ENCODE peak calls at places on chromosome 16, in six cellular contexts. Q is HL-60; S is prostate gland; T is NCI-H1105 treated with DMSO at 0.1 percent for 48 hours; P is activated T-helper 9 cell treated with anti-CD3 and anti-CD28 coated beads, Interleukin-2, amount 50 U/mL, for 16 hours; I is CD8-positive, alpha-beta memory T cell. F is an unnamed sample.

GRCh38 chr16:77569406-77569805 is 134.6 kb upstream of the ADAMTS18 start:
- DNase-seq in Q (no peak), S (no peak), T (no peak), P (no peak), I (no peak), F (no peak)

GRCh38 chr16:66097746-66098145 is 268.7 kb upstream of the CDH5 start:
- DNase-seq in Q (no peak), S (no peak), T (no peak), P (no peak), I (no peak), F (no peak)

GRCh38 chr16:57608462-57609113 is 19.8 kb upstream of the ADGRG1 start:
- DNase-seq in Q (no peak), S (no peak), T (no peak), P (no peak), I (no peak), F (no peak)

GRCh38 chr16:86533942-86534341 is 21.1 kb downstream of the MTHFSD start:
- DNase-seq in Q (no peak), S (no peak), T (no peak), P (no peak), I (no peak), F (no peak)

GRCh38 chr16:586645-587590 is 2.9 kb upstream of the RAB40C start:
- DNase-seq in Q (no peak), S (no peak), T (no peak), P (no peak), I (no peak), F (no peak)

GRCh38 chr16:74448990-74449389 is 27.7 kb upstream of the CLEC18B start:
- DNase-seq in Q (peak; percentile 34), S (no peak), T (no peak), P (no peak), I (no peak), F (no peak)

GRCh38 chr16:2429771-2430663 is 770 bp downstream of the CCNF start:
- DNase-seq in Q (no peak), S (peak; percentile 55), T (peak; percentile 7), P (no peak), I (no peak), F (no peak)

GRCh38 chr16:57810197-57811024 is 8.1 kb upstream of the KIFC3 start:
- DNase-seq in Q (peak; percentile 88), S (peak; percentile 56), T (no peak), P (peak; percentile 73), I (peak; percentile 81), F (peak; percentile 59)

GRCh38 chr16:75105306-75106061 is 11.1 kb downstream of the LDHD start:
- DNase-seq in Q (peak; percentile 58), S (no peak), T (no peak), P (no peak), I (no peak), F (no peak)

GRCh38 chr16:49596699-49597291 is 223.2 kb downstream of the C16orf78 start:
- DNase-seq in Q (no peak), S (no peak), T (no peak), P (no peak), I (no peak), F (no peak)

GRCh38 chr16:53356478-53357207 is 77.6 kb upstream of the RBL2 start:
- DNase-seq in Q (no peak), S (no peak), T (no peak), P (no peak), I (no peak), F (no peak)

GRCh38 chr16:72179592-72179991 is 7.6 kb upstream of the PMFBP1 start:
- DNase-seq in Q (no peak), S (no peak), T (no peak), P (no peak), I (no peak), F (no peak)

GRCh38 chr16:87689956-87690465 is 75.8 kb downstream of the KLHDC4 start:
- DNase-seq in Q (no peak), S (no peak), T (no peak), P (no peak), I (no peak), F (no peak)

GRCh38 chr16:80639636-80640035 is 98.8 kb downstream of the DYNLRB2 start:
- DNase-seq in Q (no peak), S (no peak), T (no peak), P (no peak), I (no peak), F (no peak)